ENCODE peak calls at places on chromosomes 3 and 15, in five cellular contexts. One of them, this sample, is unnamed.
A peak's percentile ranks its signal among the peaks of the same experiment; 100 is the strongest.

GRCh38 chr3:157174265-157174615 is 14.3 kb upstream of the CCNL1 start:
- DNase-seq in NT2/D1: no peak
- DNase-seq in hepatocyte: peak; percentile 53
- DNase-seq in mucosa of descending colon: peak; percentile 68
- DNase-seq in IMR-90: no peak
- DNase-seq in this sample: no peak

GRCh38 chr3:126340596-126340942 is 16.6 kb downstream of the KLF15 start:
- DNase-seq in mucosa of descending colon: peak; percentile 11
- DNase-seq in NT2/D1: no peak
- DNase-seq in IMR-90: no peak
- DNase-seq in hepatocyte: no peak
- DNase-seq in this sample: no peak

GRCh38 chr3:101861978-101862421 is 12.7 kb downstream of the NFKBIZ start:
- DNase-seq in mucosa of descending colon: no peak
- DNase-seq in NT2/D1: no peak
- DNase-seq in IMR-90: no peak
- DNase-seq in hepatocyte: no peak
- DNase-seq in this sample: no peak

GRCh38 chr3:10194328-10195071 is 29.8 kb downstream of the IRAK2 start:
- DNase-seq in IMR-90: no peak
- DNase-seq in NT2/D1: no peak
- DNase-seq in hepatocyte: no peak
- DNase-seq in mucosa of descending colon: peak; percentile 46
- DNase-seq in this sample: no peak

GRCh38 chr3:109440353-109440752 is 103.0 kb upstream of the DPPA4 start:
- DNase-seq in mucosa of descending colon: no peak
- DNase-seq in IMR-90: no peak
- DNase-seq in NT2/D1: no peak
- DNase-seq in hepatocyte: no peak
- DNase-seq in this sample: no peak

GRCh38 chr15:96121521-96121920 is 209.0 kb upstream of the NR2F2 start:
- DNase-seq in mucosa of descending colon: no peak
- DNase-seq in hepatocyte: no peak
- DNase-seq in NT2/D1: no peak
- DNase-seq in IMR-90: peak; percentile 49
- DNase-seq in this sample: no peak

GRCh38 chr15:66599536-66600239 is 33.9 kb upstream of the LCTL start:
- DNase-seq in IMR-90: no peak
- DNase-seq in hepatocyte: no peak
- DNase-seq in mucosa of descending colon: no peak
- DNase-seq in NT2/D1: no peak
- DNase-seq in this sample: no peak

GRCh38 chr3:55735976-55736375 is 248.9 kb upstream of the WNT5A start:
- DNase-seq in hepatocyte: no peak
- DNase-seq in IMR-90: peak; percentile 11
- DNase-seq in mucosa of descending colon: no peak
- DNase-seq in NT2/D1: no peak
- DNase-seq in this sample: no peak

GRCh38 chr15:65833501-65834220 is 35.6 kb upstream of the RAB11A start:
- DNase-seq in hepatocyte: no peak
- DNase-seq in NT2/D1: no peak
- DNase-seq in IMR-90: no peak
- DNase-seq in mucosa of descending colon: no peak
- DNase-seq in this sample: no peak

GRCh38 chr3:37171144-37171543 is 3.2 kb downstream of the LRRFIP2 start:
- DNase-seq in NT2/D1: no peak
- DNase-seq in IMR-90: no peak
- DNase-seq in hepatocyte: no peak
- DNase-seq in mucosa of descending colon: no peak
- DNase-seq in this sample: no peak

GRCh38 chr3:188034989-188035388 is 119.0 kb upstream of the LPP start:
- DNase-seq in hepatocyte: no peak
- DNase-seq in mucosa of descending colon: no peak
- DNase-seq in NT2/D1: no peak
- DNase-seq in IMR-90: no peak
- DNase-seq in this sample: no peak

GRCh38 chr3:20846081-20846480 is 660.1 kb upstream of the SGO1 start:
- DNase-seq in mucosa of descending colon: no peak
- DNase-seq in NT2/D1: no peak
- DNase-seq in IMR-90: no peak
- DNase-seq in hepatocyte: no peak
- DNase-seq in this sample: no peak

GRCh38 chr3:55489804-55490132 is 2.7 kb upstream of the WNT5A start:
- DNase-seq in hepatocyte: peak; percentile 68
- DNase-seq in IMR-90: no peak
- DNase-seq in mucosa of descending colon: peak; percentile 37
- DNase-seq in NT2/D1: no peak
- DNase-seq in this sample: no peak

GRCh38 chr3:64223809-64224570 is 1.3 kb downstream of the PRICKLE2 start:
- DNase-seq in mucosa of descending colon: no peak
- DNase-seq in IMR-90: peak; percentile 62
- DNase-seq in hepatocyte: no peak
- DNase-seq in NT2/D1: no peak
- DNase-seq in this sample: no peak

GRCh38 chr3:139588450-139588849 is 48.9 kb upstream of the RBP1 start:
- DNase-seq in hepatocyte: peak; percentile 34
- DNase-seq in NT2/D1: peak; percentile 42
- DNase-seq in IMR-90: no peak
- DNase-seq in mucosa of descending colon: peak; percentile 41
- DNase-seq in this sample: peak; percentile 71

GRCh38 chr15:23687143-23687470 is at the start of gene NDN:
- DNase-seq in NT2/D1: peak; percentile 40
- DNase-seq in hepatocyte: peak; percentile 82
- DNase-seq in IMR-90: peak; percentile 52
- DNase-seq in mucosa of descending colon: peak; percentile 77
- DNase-seq in this sample: no peak

GRCh38 chr15:73704869-73705645 is 20.9 kb downstream of the CD276 start:
- DNase-seq in NT2/D1: peak; percentile 60
- DNase-seq in hepatocyte: peak; percentile 82
- DNase-seq in mucosa of descending colon: peak; percentile 79
- DNase-seq in IMR-90: peak; percentile 28
- DNase-seq in this sample: peak; percentile 74

GRCh38 chr3:78737988-78738387 is 1029.8 kb downstream of the ROBO1 start:
- DNase-seq in NT2/D1: no peak
- DNase-seq in IMR-90: no peak
- DNase-seq in mucosa of descending colon: no peak
- DNase-seq in hepatocyte: no peak
- DNase-seq in this sample: no peak

GRCh38 chr3:188747487-188747886 is 424.3 kb upstream of the TPRG1 start:
- DNase-seq in hepatocyte: no peak
- DNase-seq in mucosa of descending colon: no peak
- DNase-seq in NT2/D1: no peak
- DNase-seq in IMR-90: no peak
- DNase-seq in this sample: peak; percentile 11

GRCh38 chr3:52086461-52086860 is 30.1 kb upstream of the DUSP7 start:
- DNase-seq in mucosa of descending colon: no peak
- DNase-seq in hepatocyte: no peak
- DNase-seq in IMR-90: no peak
- DNase-seq in NT2/D1: no peak
- DNase-seq in this sample: no peak

GRCh38 chr3:128942161-128942952 is 51.5 kb downstream of the CFAP92 start:
- DNase-seq in mucosa of descending colon: no peak
- DNase-seq in hepatocyte: no peak
- DNase-seq in IMR-90: no peak
- DNase-seq in NT2/D1: no peak
- DNase-seq in this sample: no peak

GRCh38 chr3:52082951-52083350 is 26.6 kb upstream of the DUSP7 start:
- DNase-seq in hepatocyte: no peak
- DNase-seq in mucosa of descending colon: peak; percentile 8
- DNase-seq in IMR-90: no peak
- DNase-seq in NT2/D1: no peak
- DNase-seq in this sample: no peak

GRCh38 chr15:95025924-95026728 is 794.8 kb downstream of the MCTP2 start:
- DNase-seq in IMR-90: peak; percentile 61
- DNase-seq in hepatocyte: peak; percentile 56
- DNase-seq in NT2/D1: no peak
- DNase-seq in mucosa of descending colon: no peak
- DNase-seq in this sample: peak; percentile 48

DNA sequence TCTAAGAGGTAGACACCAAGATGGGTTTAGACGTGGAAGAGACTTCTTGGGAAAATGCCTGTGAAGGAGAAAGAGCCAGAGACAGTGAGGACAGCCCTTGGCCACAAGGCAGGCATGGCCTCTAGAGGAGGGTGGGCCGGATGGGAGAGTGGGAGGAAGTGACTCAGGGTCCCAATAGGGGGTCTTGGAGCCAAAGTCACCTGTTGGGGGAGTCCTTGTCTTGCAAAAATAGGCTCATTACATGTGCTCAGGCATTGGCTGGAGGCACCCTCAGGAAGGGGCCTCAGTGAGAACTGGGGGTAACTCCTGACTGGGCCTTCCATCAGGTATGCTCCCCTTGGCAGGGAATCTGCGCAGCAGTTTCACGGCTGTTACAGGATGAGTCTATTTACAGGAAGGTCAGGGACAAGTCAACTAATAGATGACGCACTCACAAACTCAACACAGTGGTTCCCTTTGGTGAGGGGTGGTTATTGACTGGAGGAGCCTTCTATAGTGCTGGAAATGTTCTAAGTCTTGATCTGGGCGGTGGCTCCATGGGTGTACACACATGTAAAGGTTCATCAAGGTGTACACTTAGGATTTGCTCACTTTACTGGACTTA is 259.6 kb downstream of the XXYLT1 start:
- DNase-seq in IMR-90: no peak
- DNase-seq in mucosa of descending colon: no peak
- DNase-seq in NT2/D1: no peak
- DNase-seq in hepatocyte: no peak
- DNase-seq in this sample: no peak
- H3K4me1 ChIP-seq in IMR-90: no peaks in the 10 kb centered on the region
- H3K4me1 ChIP-seq in mucosa of descending colon: no peaks in the 10 kb centered on the region
- H3K4me1 ChIP-seq in NT2/D1: peaks cover 3% of the 10 kb centered on the region
- H3K4me1 ChIP-seq in hepatocyte: no peaks in the 10 kb centered on the region
- H3K4me1 ChIP-seq in this sample: no peaks in the 10 kb centered on the region

GRCh38 chr15:72534522-72534921 is 60.4 kb downstream of the ARIH1 start:
- DNase-seq in NT2/D1: no peak
- DNase-seq in mucosa of descending colon: no peak
- DNase-seq in hepatocyte: no peak
- DNase-seq in IMR-90: no peak
- DNase-seq in this sample: no peak
- H3K36me3 ChIP-seq in NT2/D1: peaks cover 8% of the 10 kb centered on the region
- H3K36me3 ChIP-seq in mucosa of descending colon: no peaks in the 10 kb centered on the region
- H3K36me3 ChIP-seq in hepatocyte: no peaks in the 10 kb centered on the region
- H3K36me3 ChIP-seq in IMR-90: no peaks in the 10 kb centered on the region
- H3K36me3 ChIP-seq in this sample: no peaks in the 10 kb centered on the region

DNA sequence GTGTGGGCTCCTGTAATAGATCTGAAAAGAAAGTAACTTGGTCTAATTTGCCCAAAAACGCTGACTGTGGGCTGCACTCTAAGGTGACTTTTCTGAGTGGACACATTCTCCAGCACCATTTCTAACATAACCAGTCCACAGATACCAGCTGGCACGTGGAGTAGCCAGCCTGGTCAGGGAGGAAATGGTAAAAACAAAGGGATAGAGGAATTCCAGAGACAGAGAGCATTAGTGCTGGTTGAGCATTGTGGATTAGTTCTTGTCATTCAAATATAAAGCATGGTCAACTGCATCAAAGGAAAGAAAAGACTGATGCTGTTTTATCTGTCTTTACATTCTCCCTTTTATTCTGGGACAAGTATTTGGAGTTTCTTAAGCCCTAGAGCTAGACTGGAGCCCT is 45.4 kb upstream of the CCDC80 start:
- DNase-seq in NT2/D1: peak; percentile 35
- DNase-seq in hepatocyte: no peak
- DNase-seq in IMR-90: no peak
- DNase-seq in mucosa of descending colon: no peak
- DNase-seq in this sample: no peak
- H3K4me1 ChIP-seq in NT2/D1: peaks cover 2% of the 10 kb centered on the region
- H3K4me1 ChIP-seq in hepatocyte: peaks cover 15% of the 10 kb centered on the region
- H3K4me1 ChIP-seq in IMR-90: peaks cover 36% of the 10 kb centered on the region
- H3K4me1 ChIP-seq in mucosa of descending colon: no peaks in the 10 kb centered on the region
- H3K4me1 ChIP-seq in this sample: peaks cover 43% of the 10 kb centered on the region

GRCh38 chr15:52558196-52558595 is 10.6 kb downstream of the ARPP19 start:
- DNase-seq in IMR-90: peak; percentile 78
- DNase-seq in mucosa of descending colon: no peak
- DNase-seq in NT2/D1: no peak
- DNase-seq in hepatocyte: peak; percentile 19
- DNase-seq in this sample: no peak

GRCh38 chr15:52556524-52556923 is 12.3 kb downstream of the ARPP19 start:
- DNase-seq in IMR-90: no peak
- DNase-seq in hepatocyte: no peak
- DNase-seq in NT2/D1: no peak
- DNase-seq in mucosa of descending colon: no peak
- DNase-seq in this sample: no peak

GRCh38 chr15:52559583-52559982 is 9.2 kb downstream of the ARPP19 start:
- DNase-seq in NT2/D1: no peak
- DNase-seq in mucosa of descending colon: no peak
- DNase-seq in IMR-90: peak; percentile 89
- DNase-seq in hepatocyte: no peak
- DNase-seq in this sample: no peak

GRCh38 chr15:52557242-52557641 is 11.6 kb downstream of the ARPP19 start:
- DNase-seq in hepatocyte: no peak
- DNase-seq in IMR-90: peak; percentile 45
- DNase-seq in NT2/D1: no peak
- DNase-seq in mucosa of descending colon: no peak
- DNase-seq in this sample: no peak

DNA sequence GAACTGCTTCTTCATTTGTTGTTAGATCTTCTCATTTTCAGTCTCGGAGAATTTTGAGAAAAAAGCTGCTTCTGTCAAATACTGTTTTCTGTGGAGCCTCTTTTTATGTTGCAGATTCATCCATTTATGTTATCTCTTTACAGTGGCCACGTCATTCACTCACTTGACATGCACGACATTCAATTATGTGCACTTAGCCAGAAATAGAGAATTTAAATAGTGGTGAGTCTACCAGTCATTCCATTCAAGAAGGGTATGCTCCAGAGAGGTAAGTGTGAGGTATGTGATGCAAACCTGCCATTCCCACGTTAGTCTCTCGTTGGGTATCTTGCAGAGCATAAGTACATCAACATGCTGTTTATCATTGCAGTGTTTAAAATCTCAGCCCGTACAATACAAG is 9.8 kb downstream of the ARPP19 start:
- DNase-seq in hepatocyte: no peak
- DNase-seq in NT2/D1: no peak
- DNase-seq in IMR-90: no peak
- DNase-seq in mucosa of descending colon: no peak
- DNase-seq in this sample: no peak
- H3K36me3 ChIP-seq in hepatocyte: no peaks in the 10 kb centered on the region
- H3K36me3 ChIP-seq in NT2/D1: peaks cover 40% of the 10 kb centered on the region
- H3K36me3 ChIP-seq in IMR-90: peaks cover 2% of the 10 kb centered on the region
- H3K36me3 ChIP-seq in mucosa of descending colon: no peaks in the 10 kb centered on the region
- H3K36me3 ChIP-seq in this sample: no peaks in the 10 kb centered on the region

GRCh38 chr3:66823532-66823931 is 174.6 kb upstream of the KBTBD8 start:
- DNase-seq in hepatocyte: no peak
- DNase-seq in NT2/D1: no peak
- DNase-seq in IMR-90: no peak
- DNase-seq in mucosa of descending colon: no peak
- DNase-seq in this sample: no peak
- H3K4me1 ChIP-seq in hepatocyte: no peaks in the 10 kb centered on the region
- H3K4me1 ChIP-seq in NT2/D1: no peaks in the 10 kb centered on the region
- H3K4me1 ChIP-seq in IMR-90: peaks cover 2% of the 10 kb centered on the region
- H3K4me1 ChIP-seq in mucosa of descending colon: no peaks in the 10 kb centered on the region
- H3K4me1 ChIP-seq in this sample: no peaks in the 10 kb centered on the region

GRCh38 chr15:48522123-48522522 is 123.4 kb downstream of the FBN1 start:
- DNase-seq in hepatocyte: no peak
- DNase-seq in IMR-90: no peak
- DNase-seq in mucosa of descending colon: no peak
- DNase-seq in NT2/D1: no peak
- DNase-seq in this sample: no peak
- H3K36me3 ChIP-seq in hepatocyte: no peaks in the 10 kb centered on the region
- H3K36me3 ChIP-seq in IMR-90: peaks cover 52% of the 10 kb centered on the region
- H3K36me3 ChIP-seq in mucosa of descending colon: no peaks in the 10 kb centered on the region
- H3K36me3 ChIP-seq in NT2/D1: no peaks in the 10 kb centered on the region
- H3K36me3 ChIP-seq in this sample: no peaks in the 10 kb centered on the region

GRCh38 chr3:152295344-152295743 is 26.6 kb downstream of the MBNL1 start:
- DNase-seq in hepatocyte: no peak
- DNase-seq in IMR-90: no peak
- DNase-seq in mucosa of descending colon: no peak
- DNase-seq in NT2/D1: no peak
- DNase-seq in this sample: no peak
- H3K4me1 ChIP-seq in hepatocyte: peaks cover 4% of the 10 kb centered on the region
- H3K4me1 ChIP-seq in IMR-90: peaks cover 13% of the 10 kb centered on the region
- H3K4me1 ChIP-seq in mucosa of descending colon: peaks cover 58% of the 10 kb centered on the region
- H3K4me1 ChIP-seq in NT2/D1: no peaks in the 10 kb centered on the region
- H3K4me1 ChIP-seq in this sample: no peaks in the 10 kb centered on the region